ENCODE peak calls at places on chromosomes 5 and 9, in five cellular contexts. One of them, this sample, is unnamed.

GRCh38 chr9:88280816-88281382 is 107.3 kb upstream of the SPIN1 start:
- DNase-seq in adrenal gland: no peak
- DNase-seq in gastrocnemius medialis: no peak
- DNase-seq in upper lobe of left lung: no peak
- DNase-seq in A549: peak; percentile 16
- DNase-seq in this sample: no peak

GRCh38 chr5:126656397-126657007 is 55.8 kb downstream of the PHAX start:
- DNase-seq in adrenal gland: no peak
- DNase-seq in gastrocnemius medialis: no peak
- DNase-seq in upper lobe of left lung: no peak
- DNase-seq in A549: peak; percentile 59
- DNase-seq in this sample: peak; percentile 5

GRCh38 chr5:52043543-52043942 is 660.3 kb downstream of the ISL1 start:
- DNase-seq in adrenal gland: no peak
- DNase-seq in gastrocnemius medialis: no peak
- DNase-seq in upper lobe of left lung: no peak
- DNase-seq in A549: no peak
- DNase-seq in this sample: no peak

GRCh38 chr5:114839360-114839759 is 330.3 kb downstream of the TRIM36 start:
- DNase-seq in adrenal gland: no peak
- DNase-seq in gastrocnemius medialis: no peak
- DNase-seq in upper lobe of left lung: no peak
- DNase-seq in A549: no peak
- DNase-seq in this sample: no peak

GRCh38 chr5:114924784-114925183 is 244.9 kb downstream of the TRIM36 start:
- DNase-seq in adrenal gland: no peak
- DNase-seq in gastrocnemius medialis: no peak
- DNase-seq in upper lobe of left lung: no peak
- DNase-seq in A549: no peak
- DNase-seq in this sample: no peak

GRCh38 chr9:138068601-138069035 is 191.0 kb downstream of the CACNA1B start:
- DNase-seq in adrenal gland: no peak
- DNase-seq in gastrocnemius medialis: no peak
- DNase-seq in upper lobe of left lung: peak; percentile 21
- DNase-seq in A549: no peak
- DNase-seq in this sample: no peak

GRCh38 chr9:109171926-109172325 is 4.9 kb upstream of the FRRS1L start:
- DNase-seq in adrenal gland: no peak
- DNase-seq in gastrocnemius medialis: no peak
- DNase-seq in upper lobe of left lung: no peak
- DNase-seq in A549: no peak
- DNase-seq in this sample: no peak

GRCh38 chr5:163659568-163659902 is 154.1 kb downstream of the MAT2B start:
- DNase-seq in adrenal gland: no peak
- DNase-seq in gastrocnemius medialis: no peak
- DNase-seq in upper lobe of left lung: no peak
- DNase-seq in A549: no peak
- DNase-seq in this sample: no peak

GRCh38 chr9:136738960-136739359 is 3.8 kb downstream of the LCN10 start:
- DNase-seq in adrenal gland: no peak
- DNase-seq in gastrocnemius medialis: no peak
- DNase-seq in upper lobe of left lung: no peak
- DNase-seq in A549: no peak
- DNase-seq in this sample: no peak

GRCh38 chr5:55407059-55407684 is 99.4 kb downstream of the MTREX start:
- DNase-seq in adrenal gland: no peak
- DNase-seq in gastrocnemius medialis: no peak
- DNase-seq in upper lobe of left lung: no peak
- DNase-seq in A549: peak; percentile 59
- DNase-seq in this sample: no peak

GRCh38 chr5:106862450-106863193 is 808.1 kb downstream of the EFNA5 start:
- DNase-seq in adrenal gland: no peak
- DNase-seq in gastrocnemius medialis: no peak
- DNase-seq in upper lobe of left lung: no peak
- DNase-seq in A549: peak; percentile 23
- DNase-seq in this sample: no peak

GRCh38 chr5:81942746-81943145 is 29.1 kb upstream of the ATG10 start:
- DNase-seq in adrenal gland: no peak
- DNase-seq in gastrocnemius medialis: no peak
- DNase-seq in upper lobe of left lung: no peak
- DNase-seq in A549: no peak
- DNase-seq in this sample: no peak

GRCh38 chr9:15295761-15296405 is 11.1 kb downstream of the TTC39B start:
- DNase-seq in adrenal gland: no peak
- DNase-seq in gastrocnemius medialis: no peak
- DNase-seq in upper lobe of left lung: no peak
- DNase-seq in A549: no peak
- DNase-seq in this sample: peak; percentile 35

GRCh38 chr9:121620777-121621437 is 30.5 kb upstream of the DAB2IP start:
- DNase-seq in adrenal gland: no peak
- DNase-seq in gastrocnemius medialis: no peak
- DNase-seq in upper lobe of left lung: no peak
- DNase-seq in A549: peak; percentile 56
- DNase-seq in this sample: peak; percentile 39

GRCh38 chr5:120297621-120298020 is 166.5 kb upstream of the PRR16 start:
- DNase-seq in adrenal gland: no peak
- DNase-seq in gastrocnemius medialis: no peak
- DNase-seq in upper lobe of left lung: no peak
- DNase-seq in A549: no peak
- DNase-seq in this sample: no peak

GRCh38 chr5:38640012-38640395 is 83.6 kb upstream of the LIFR start:
- DNase-seq in adrenal gland: no peak
- DNase-seq in gastrocnemius medialis: no peak
- DNase-seq in upper lobe of left lung: no peak
- DNase-seq in A549: peak; percentile 40
- DNase-seq in this sample: no peak

GRCh38 chr9:99231708-99232107 is 9.6 kb downstream of the SEC61B start:
- DNase-seq in adrenal gland: no peak
- DNase-seq in gastrocnemius medialis: no peak
- DNase-seq in upper lobe of left lung: no peak
- DNase-seq in A549: peak; percentile 7
- DNase-seq in this sample: no peak

GRCh38 chr9:37446401-37446800 is 18.8 kb downstream of the ZBTB5 start:
- DNase-seq in adrenal gland: no peak
- DNase-seq in gastrocnemius medialis: no peak
- DNase-seq in upper lobe of left lung: no peak
- DNase-seq in A549: no peak
- DNase-seq in this sample: no peak

GRCh38 chr5:80369521-80369920 is 38.3 kb upstream of the ZFYVE16 start:
- DNase-seq in adrenal gland: no peak
- DNase-seq in gastrocnemius medialis: no peak
- DNase-seq in upper lobe of left lung: no peak
- DNase-seq in A549: no peak
- DNase-seq in this sample: no peak

GRCh38 chr9:133051966-133052539 is 9.7 kb upstream of the CEL start:
- DNase-seq in adrenal gland: no peak
- DNase-seq in gastrocnemius medialis: no peak
- DNase-seq in upper lobe of left lung: no peak
- DNase-seq in A549: no peak
- DNase-seq in this sample: no peak

GRCh38 chr5:170503970-170504525 is at the start of gene KCNIP1:
- DNase-seq in adrenal gland: peak; percentile 37
- DNase-seq in gastrocnemius medialis: no peak
- DNase-seq in upper lobe of left lung: no peak
- DNase-seq in A549: no peak
- DNase-seq in this sample: peak; percentile 35

GRCh38 chr5:95913663-95914062 is 48.0 kb downstream of the ELL2 start:
- DNase-seq in adrenal gland: no peak
- DNase-seq in gastrocnemius medialis: no peak
- DNase-seq in upper lobe of left lung: no peak
- DNase-seq in A549: no peak
- DNase-seq in this sample: no peak

GRCh38 chr9:131404987-131405386 is 11.1 kb downstream of the PRRC2B start:
- DNase-seq in adrenal gland: peak; percentile 48
- DNase-seq in gastrocnemius medialis: no peak
- DNase-seq in upper lobe of left lung: no peak
- DNase-seq in A549: no peak
- DNase-seq in this sample: no peak

GRCh38 chr5:37715957-37716356 is 123.9 kb downstream of the GDNF start:
- DNase-seq in adrenal gland: no peak
- DNase-seq in gastrocnemius medialis: no peak
- DNase-seq in upper lobe of left lung: no peak
- DNase-seq in A549: no peak
- DNase-seq in this sample: no peak

GRCh38 chr5:138654281-138654867 is 79.2 kb upstream of the HSPA9 start:
- DNase-seq in adrenal gland: no peak
- DNase-seq in gastrocnemius medialis: no peak
- DNase-seq in upper lobe of left lung: no peak
- DNase-seq in A549: no peak
- DNase-seq in this sample: no peak

GRCh38 chr5:65037845-65038815 is 269.4 kb downstream of the CWC27 start:
- DNase-seq in adrenal gland: no peak
- DNase-seq in gastrocnemius medialis: no peak
- DNase-seq in upper lobe of left lung: no peak
- DNase-seq in A549: peak; percentile 62
- DNase-seq in this sample: peak; percentile 13

GRCh38 chr5:137667341-137667740 is 68.5 kb downstream of the KLHL3 start:
- DNase-seq in adrenal gland: no peak
- DNase-seq in gastrocnemius medialis: no peak
- DNase-seq in upper lobe of left lung: peak; percentile 41
- DNase-seq in A549: no peak
- DNase-seq in this sample: peak; percentile 82

GRCh38 chr5:111197523-111197922 is 26.7 kb upstream of the CAMK4 start:
- DNase-seq in adrenal gland: no peak
- DNase-seq in gastrocnemius medialis: no peak
- DNase-seq in upper lobe of left lung: no peak
- DNase-seq in A549: no peak
- DNase-seq in this sample: no peak

GRCh38 chr9:108889649-108890067 is 27.6 kb downstream of the ACTL7A start:
- DNase-seq in adrenal gland: no peak
- DNase-seq in gastrocnemius medialis: no peak
- DNase-seq in upper lobe of left lung: no peak
- DNase-seq in A549: peak; percentile 34
- DNase-seq in this sample: no peak

GRCh38 chr5:149543361-149544198 is 7.7 kb downstream of the CSNK1A1 start:
- DNase-seq in adrenal gland: no peak
- DNase-seq in gastrocnemius medialis: no peak
- DNase-seq in upper lobe of left lung: no peak
- DNase-seq in A549: no peak
- DNase-seq in this sample: no peak

GRCh38 chr5:111463304-111463703 is 49.0 kb downstream of the STARD4 start:
- DNase-seq in adrenal gland: no peak
- DNase-seq in gastrocnemius medialis: no peak
- DNase-seq in upper lobe of left lung: no peak
- DNase-seq in A549: no peak
- DNase-seq in this sample: no peak

GRCh38 chr5:43396762-43397304 is 15.4 kb downstream of the CCL28 start:
- DNase-seq in adrenal gland: no peak
- DNase-seq in gastrocnemius medialis: no peak
- DNase-seq in upper lobe of left lung: peak; percentile 66
- DNase-seq in A549: peak; percentile 17
- DNase-seq in this sample: peak; percentile 85

DNA sequence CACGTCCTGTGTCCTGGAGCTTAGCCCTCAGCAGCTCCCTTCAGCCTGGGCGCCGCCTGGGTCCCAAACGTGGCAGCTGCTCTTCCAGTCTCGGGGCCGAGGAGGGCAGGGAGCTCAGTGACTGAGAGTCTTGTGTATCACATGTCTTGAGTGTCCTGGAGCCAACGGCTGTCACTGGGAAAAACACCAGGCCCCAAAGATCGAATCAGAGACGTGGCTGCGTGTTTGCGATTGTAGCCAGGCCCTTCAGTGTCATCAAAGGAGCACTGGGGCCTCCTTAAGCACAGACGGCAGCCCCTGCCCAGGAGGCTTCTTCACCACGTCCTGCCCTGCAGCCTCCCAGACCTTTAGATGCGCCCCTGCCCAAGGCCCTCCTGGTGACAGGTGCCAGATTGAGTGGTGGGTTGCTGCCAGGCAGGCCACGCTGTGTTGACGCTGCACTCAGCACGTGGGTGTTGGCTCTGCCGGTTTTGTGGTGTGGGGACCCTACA is 5.7 kb upstream of the EXOC3 start:
- DNase-seq in adrenal gland: no peak
- DNase-seq in gastrocnemius medialis: no peak
- DNase-seq in upper lobe of left lung: no peak
- DNase-seq in A549: no peak
- DNase-seq in this sample: no peak
- TF ChIP-seq POLR2A in adrenal gland: no peak
- TF ChIP-seq POLR2A in gastrocnemius medialis: no peak
- TF ChIP-seq POLR2A in upper lobe of left lung: no peak
- TF ChIP-seq POLR2A in A549: no peak
- TF ChIP-seq POLR2A in this sample: no peak

DNA sequence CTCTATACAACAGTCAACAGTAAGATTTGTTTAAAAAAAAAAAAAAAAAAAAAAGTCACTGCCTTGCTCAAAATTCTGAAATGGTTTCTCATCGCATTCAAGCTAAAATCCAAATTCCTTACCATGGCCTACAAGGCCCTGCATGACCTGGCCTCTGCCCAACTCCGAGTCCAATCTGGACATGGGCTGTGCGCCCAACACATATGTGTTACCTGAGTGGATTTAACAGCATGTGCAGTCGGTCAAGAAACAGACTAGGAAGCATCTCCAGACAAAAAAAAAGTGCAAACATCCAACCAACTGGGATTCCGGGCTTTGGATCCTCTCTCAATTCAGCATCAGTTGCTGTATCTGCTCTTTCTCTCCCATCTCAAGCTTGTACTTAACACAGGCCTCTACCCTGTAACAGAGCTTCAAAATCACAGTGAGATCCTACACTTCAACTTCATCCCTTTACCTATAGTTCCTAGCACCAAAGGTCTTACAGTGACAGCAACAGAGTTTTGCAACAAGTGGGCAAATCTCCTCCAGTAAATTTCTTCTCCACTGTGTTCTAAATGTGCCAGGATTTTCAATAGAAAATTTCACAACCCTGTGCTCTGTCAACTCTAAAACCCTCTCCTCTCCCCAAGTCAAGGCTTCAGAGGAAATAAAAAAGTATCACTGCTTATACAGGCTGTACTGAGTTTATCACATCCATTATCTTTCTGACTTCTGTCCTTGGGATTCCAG is 19.6 kb downstream of the ZNF608 start:
- DNase-seq in adrenal gland: no peak
- DNase-seq in gastrocnemius medialis: no peak
- DNase-seq in upper lobe of left lung: no peak
- DNase-seq in A549: no peak
- DNase-seq in this sample: no peak
- H3K4me1 ChIP-seq in adrenal gland: peaks cover 18% of the 10 kb centered on the region
- H3K4me1 ChIP-seq in gastrocnemius medialis: peaks cover 6% of the 10 kb centered on the region
- H3K4me1 ChIP-seq in upper lobe of left lung: peaks cover 24% of the 10 kb centered on the region
- H3K4me1 ChIP-seq in A549: no peaks in the 10 kb centered on the region
- H3K4me1 ChIP-seq in this sample: peaks cover 12% of the 10 kb centered on the region

GRCh38 chr9:104233366-104233765 is 139.3 kb downstream of the SMC2 start:
- DNase-seq in adrenal gland: no peak
- DNase-seq in gastrocnemius medialis: no peak
- DNase-seq in upper lobe of left lung: no peak
- DNase-seq in A549: no peak
- DNase-seq in this sample: no peak
- H3K27ac ChIP-seq in adrenal gland: no peak overlapping the region
- H3K27ac ChIP-seq in gastrocnemius medialis: no peak overlapping the region
- H3K27ac ChIP-seq in upper lobe of left lung: no peak overlapping the region
- H3K27ac ChIP-seq in A549: no peak overlapping the region
- H3K27ac ChIP-seq in this sample: no peak overlapping the region

DNA sequence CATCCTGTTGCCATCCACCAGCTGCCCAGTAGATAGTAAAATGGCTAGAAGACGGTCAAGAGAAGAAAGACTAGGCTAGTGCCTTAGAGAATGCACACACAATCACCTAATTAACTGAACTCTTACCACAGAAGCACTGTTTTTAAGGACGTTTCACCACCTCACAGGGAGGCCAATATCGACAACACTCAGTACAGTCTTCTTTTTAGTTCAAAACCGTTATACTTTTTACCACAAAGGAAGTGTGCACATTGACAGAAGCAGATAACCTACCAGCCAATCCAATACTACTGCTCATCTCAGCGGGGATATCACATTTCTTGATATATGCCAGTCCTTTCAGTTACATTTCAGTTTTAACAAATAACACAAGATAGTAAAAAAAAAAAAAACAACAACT is 122.3 kb downstream of the GNAQ start:
- DNase-seq in adrenal gland: no peak
- DNase-seq in gastrocnemius medialis: no peak
- DNase-seq in upper lobe of left lung: no peak
- DNase-seq in A549: no peak
- DNase-seq in this sample: no peak
- TF ChIP-seq POLR2A in adrenal gland: no peak
- TF ChIP-seq POLR2A in gastrocnemius medialis: no peak
- TF ChIP-seq POLR2A in upper lobe of left lung: no peak
- TF ChIP-seq POLR2A in A549: no peak
- TF ChIP-seq POLR2A in this sample: no peak

This sample was measured in thyroid gland.